ENCODE peak calls at places on chromosome 2, in six cellular contexts. B is thoracic aorta; X is GM23248; J is activated T-helper 1 cell treated with anti-CD3 and anti-CD28 coated beads, Interleukin-2, amount 50 U/mL, for 16 hours; W is C1 segment of cervical spinal cord; Z is stimulated activated CD8-positive, alpha-beta memory T cell treated with anti-CD3 and anti-CD28 coated beads, Interleukin-4, amount 100 ng/mL, for 48 hours. Q is an unnamed sample.

GRCh38 chr2:156333274-156333950 is 891 bp upstream of the NR4A2 start:
- DNase-seq in X (no peak), B (no peak), Z (peak), W (no peak), J (no peak), Q (no peak)

GRCh38 chr2:54585136-54585535 is 129.0 kb downstream of the SPTBN1 start:
- DNase-seq in X (no peak), B (no peak), J (no peak), Z (no peak), W (no peak), Q (no peak)

GRCh38 chr2:237488901-237489860 is 2.1 kb downstream of the MLPH start:
- DNase-seq in W (no peak), B (no peak), J (no peak), X (peak), Z (no peak), Q (no peak)

GRCh38 chr2:199627417-199627816 is 169.7 kb upstream of the SATB2 start:
- DNase-seq in W (no peak), X (peak), B (no peak), Z (no peak), J (no peak), Q (no peak)

GRCh38 chr2:216571909-216572513 is 61.2 kb upstream of the IGFBP2 start:
- DNase-seq in W (no peak), J (no peak), X (no peak), B (no peak), Z (no peak), Q (no peak)

GRCh38 chr2:55019547-55020258 is 30.5 kb downstream of the RTN4 start:
- DNase-seq in B (no peak), Z (no peak), W (no peak), X (no peak), J (no peak), Q (no peak)

GRCh38 chr2:174117951-174118930 is 130.1 kb downstream of the OLA1 start:
- DNase-seq in W (no peak), Z (no peak), B (no peak), J (no peak), X (peak), Q (no peak)

GRCh38 chr2:30178618-30179404 is 32.0 kb downstream of the YPEL5 start:
- DNase-seq in B (no peak), J (no peak), W (no peak), Z (no peak), X (peak), Q (no peak)

GRCh38 chr2:6927186-6927585 is 10.0 kb downstream of the RNF144A start:
- DNase-seq in W (peak), X (no peak), J (no peak), Z (no peak), B (no peak), Q (no peak)

GRCh38 chr2:231287696-231288095 is 89.3 kb downstream of the ARMC9 start:
- DNase-seq in X (no peak), B (no peak), Z (no peak), J (no peak), W (no peak), Q (no peak)

GRCh38 chr2:1816414-1816911 is 72.1 kb upstream of the PXDN start:
- DNase-seq in Z (no peak), X (peak), J (no peak), B (no peak), W (no peak), Q (no peak)

GRCh38 chr2:72636210-72636609 is 189.6 kb downstream of the EXOC6B start:
- DNase-seq in Z (no peak), X (no peak), B (no peak), W (no peak), J (no peak), Q (no peak)

GRCh38 chr2:16223481-16224177 is 283.3 kb downstream of the MYCN start:
- DNase-seq in W (no peak), J (no peak), X (no peak), Z (no peak), B (no peak), Q (no peak)

Q was measured in GOT3.